ENCODE peak calls at places on chromosomes 12 and 14, in four cellular contexts. N is GM12878, G is K562, X is HL-60. Y is an unnamed sample.

GRCh38 chr12:50297027-50297426 is 13.7 kb upstream of the LIMA1 start:
- DNase-seq in N (no peak), G (no peak), X (no peak), Y (no peak)

GRCh38 chr14:97458302-97459137 is 661.3 kb downstream of the VRK1 start:
- DNase-seq in N (no peak), G (no peak), X (no peak), Y (no peak)

GRCh38 chr12:65720136-65720535 is 104.1 kb upstream of the HMGA2 start:
- DNase-seq in N (no peak), G (no peak), X (no peak), Y (no peak)

GRCh38 chr12:4962539-4963486 is 53.1 kb downstream of the KCNA1 start:
- DNase-seq in N (no peak), G (no peak), X (no peak), Y (no peak)

GRCh38 chr12:93614917-93615596 is 42.6 kb downstream of the SOCS2 start:
- DNase-seq in N (no peak), G (no peak), X (no peak), Y (no peak)

GRCh38 chr14:24607081-24607480 is 2.4 kb downstream of the GZMH start:
- DNase-seq in N (no peak), G (no peak), X (no peak), Y (no peak)

GRCh38 chr12:94948232-94948810 is 55.2 kb downstream of the NDUFA12 start:
- DNase-seq in N (no peak), G (no peak), X (no peak), Y (no peak)

GRCh38 chr12:107131832-107132616 is 38.7 kb upstream of the CRY1 start:
- DNase-seq in N (no peak), G (peak; percentile 67), X (peak; percentile 1), Y (peak; percentile 11)

GRCh38 chr14:50475460-50475859 is 56.9 kb downstream of the MAP4K5 start:
- DNase-seq in N (no peak), G (no peak), X (no peak), Y (no peak)

GRCh38 chr12:102811125-102811737 is 105.8 kb downstream of the PAH start:
- DNase-seq in N (no peak), G (peak; percentile 45), X (no peak), Y (no peak)

GRCh38 chr14:94560782-94561655 is at the start of gene SERPINA4:
- DNase-seq in N (no peak), G (no peak), X (no peak), Y (no peak)

GRCh38 chr12:96906849-96907664 is at the start of gene NEDD1:
- DNase-seq in N (no peak), G (peak; percentile 93), X (peak; percentile 71), Y (peak; percentile 82)

GRCh38 chr12:80107221-80107620 is 7.9 kb downstream of the OTOGL start:
- DNase-seq in N (peak; percentile 26), G (no peak), X (no peak), Y (no peak)

GRCh38 chr14:70188608-70189540 is at the start of gene SLC8A3:
- DNase-seq in N (no peak), G (no peak), X (no peak), Y (peak; percentile 51)

GRCh38 chr12:49777800-49778748 is 36.7 kb downstream of the TMBIM6 start:
- DNase-seq in N (no peak), G (peak; percentile 78), X (no peak), Y (no peak)

GRCh38 chr12:108822458-108823205 is 34.8 kb downstream of the SSH1 start:
- DNase-seq in N (no peak), G (peak; percentile 42), X (no peak), Y (no peak)

GRCh38 chr12:86006727-86007126 is 132.6 kb downstream of the NTS start:
- DNase-seq in N (no peak), G (no peak), X (no peak), Y (no peak)

GRCh38 chr14:96637521-96637920 is 135.3 kb downstream of the PAPOLA start:
- DNase-seq in N (no peak), G (no peak), X (no peak), Y (no peak)

GRCh38 chr14:76904100-76904739 is 78.0 kb downstream of the LRRC74A start:
- DNase-seq in N (no peak), G (no peak), X (no peak), Y (no peak)

GRCh38 chr12:63079791-63080395 is 71.1 kb downstream of the AVPR1A start:
- DNase-seq in N (no peak), G (no peak), X (no peak), Y (no peak)

GRCh38 chr14:85319101-85319500 is 210.8 kb upstream of the FLRT2 start:
- DNase-seq in N (no peak), G (no peak), X (no peak), Y (no peak)

GRCh38 chr12:114777052-114777451 is 93.1 kb upstream of the TBX3 start:
- DNase-seq in N (no peak), G (no peak), X (no peak), Y (no peak)

GRCh38 chr12:31967569-31967968 is 8.4 kb downstream of the RESF1 start:
- DNase-seq in N (no peak), G (no peak), X (no peak), Y (no peak)

GRCh38 chr14:92207928-92208265 is 86.1 kb downstream of the CPSF2 start:
- DNase-seq in N (no peak), G (no peak), X (no peak), Y (no peak)

GRCh38 chr14:54133896-54134295 is 177.3 kb upstream of the BMP4 start:
- DNase-seq in N (no peak), G (no peak), X (no peak), Y (no peak)

GRCh38 chr12:30257614-30258013 is 438.1 kb downstream of the IPO8 start:
- DNase-seq in N (no peak), G (no peak), X (no peak), Y (no peak)

GRCh38 chr14:75432406-75432805 is 4.6 kb downstream of the JDP2 start:
- DNase-seq in N (no peak), G (no peak), X (no peak), Y (no peak)

GRCh38 chr14:21894003-21894897 is 220.6 kb upstream of the OR4E1 start:
- DNase-seq in N (no peak), G (no peak), X (no peak), Y (no peak)

GRCh38 chr14:95040723-95041476 is 116.4 kb downstream of the DICER1 start:
- DNase-seq in N (no peak), G (no peak), X (no peak), Y (no peak)

GRCh38 chr12:81395431-81395830 is 317.6 kb downstream of the ACSS3 start:
- DNase-seq in N (no peak), G (no peak), X (no peak), Y (no peak)

GRCh38 chr14:56603648-56604047 is 24.1 kb downstream of the TMEM260 start:
- DNase-seq in N (no peak), G (peak; percentile 12), X (no peak), Y (no peak)

GRCh38 chr12:47200446-47200845 is 120.7 kb upstream of the AMIGO2 start:
- DNase-seq in N (no peak), G (no peak), X (no peak), Y (no peak)

GRCh38 chr12:22624573-22624907 is 431 bp upstream of the ETNK1 start:
- DNase-seq in N (no peak), G (no peak), X (no peak), Y (no peak)

GRCh38 chr14:38616959-38617358 is 361.1 kb upstream of the CLEC14A start:
- DNase-seq in N (no peak), G (no peak), X (no peak), Y (no peak)

GRCh38 chr14:22982013-22982476 is 306 bp downstream of the AJUBA start:
- DNase-seq in N (no peak), G (no peak), X (no peak), Y (peak; percentile 43)

GRCh38 chr14:82075566-82075965 is 541.9 kb upstream of the SEL1L start:
- DNase-seq in N (no peak), G (no peak), X (no peak), Y (no peak)

GRCh38 chr12:103353913-103354312 is 141.9 kb downstream of the C12orf42 start:
- DNase-seq in N (no peak), G (no peak), X (no peak), Y (no peak)

GRCh38 chr12:40209886-40210285 is 14.9 kb upstream of the LRRK2 start:
- DNase-seq in N (no peak), G (no peak), X (no peak), Y (no peak)

GRCh38 chr12:94172031-94172430 is 23.7 kb downstream of the PLXNC1 start:
- DNase-seq in N (no peak), G (peak; percentile 23), X (no peak), Y (no peak)

GRCh38 chr12:106345739-106346138 is 11.8 kb upstream of the POLR3B start:
- DNase-seq in N (no peak), G (peak; percentile 27), X (no peak), Y (no peak)

GRCh38 chr14:68715032-68715924 is 77.6 kb downstream of the ZFP36L1 start:
- DNase-seq in N (no peak), G (peak; percentile 23), X (no peak), Y (no peak)
- TF ChIP-seq SPI1 in N (no peak), G (no peak), X (no peak), Y (no peak)

GRCh38 chr14:31884776-31885379 is 192.2 kb upstream of the ARHGAP5 start:
- DNase-seq in N (no peak), G (no peak), X (no peak), Y (no peak)
- TF ChIP-seq SPI1 in N (no peak), G (no peak), X (no peak), Y (no peak)

DNA sequence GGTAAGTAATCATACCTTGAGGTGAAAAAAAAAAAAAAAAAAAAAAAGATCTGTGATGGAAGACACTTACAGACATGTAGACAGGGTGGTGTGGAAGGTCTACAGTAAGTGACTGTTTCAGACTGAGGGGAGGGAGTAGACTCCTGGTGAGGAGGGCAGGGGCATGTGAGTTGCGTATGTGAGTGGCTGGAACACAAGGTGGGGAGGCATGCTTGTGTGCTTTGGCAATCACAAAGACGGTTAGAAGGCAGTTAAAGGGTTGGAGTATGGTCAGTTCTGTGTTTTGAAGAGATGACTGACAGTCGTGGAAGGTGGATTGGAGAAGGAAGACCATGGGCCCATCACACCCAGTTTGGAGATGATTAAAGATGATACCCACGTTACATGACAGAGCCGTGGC is 65.2 kb downstream of the ETV6 start:
- DNase-seq in N (no peak), G (no peak), X (no peak), Y (no peak)
- TF ChIP-seq SPI1 in N (no peak), G (no peak), X (no peak), Y (no peak)

GRCh38 chr14:28704153-28704552 is 62.4 kb upstream of the FOXG1 start:
- DNase-seq in N (no peak), G (no peak), X (no peak), Y (no peak)
- TF ChIP-seq SPI1 in N (no peak), G (no peak), X (no peak), Y (no peak)